ENCODE peak calls at places on chromosomes 7 and 10, in ten cellular contexts. J is NCI-H1105 treated with DMSO at 0.1 percent for 48 hours, M is hypothalamus, P is glutamatergic neuron, A is activated T-cell treated with anti-CD3 and anti-CD28 coated beads for 48 hours, R is GM23248, C is mesothelial cell of epicardium, W is mammary epithelial cell, I is GM13976, X is body of pancreas. T is an unnamed sample.

GRCh38 chr7:141563956-141564623 is 12.9 kb downstream of the AGK start:
- DNase-seq in J (no peak), M (no peak), P (no peak), A (peak), R (no peak), C (no peak), W (peak), I (no peak), X (no peak), T (no peak)

GRCh38 chr10:5545011-5545410 is 20.2 kb downstream of the CALML3 start:
- DNase-seq in J (no peak), M (no peak), P (no peak), A (no peak), R (no peak), C (no peak), W (no peak), I (no peak), X (no peak), T (no peak)

GRCh38 chr7:27734583-27734982 is 5.4 kb upstream of the TAX1BP1 start:
- DNase-seq in J (no peak), M (no peak), P (no peak), A (no peak), R (no peak), C (no peak), W (no peak), I (no peak), X (no peak), T (no peak)

GRCh38 chr7:148014473-148014872 is 576.1 kb upstream of the C7orf33 start:
- DNase-seq in J (peak), M (no peak), P (no peak), A (no peak), R (no peak), C (no peak), W (peak), I (no peak), X (no peak), T (no peak)

GRCh38 chr7:133140994-133141595 is 59.2 kb upstream of the CHCHD3 start:
- DNase-seq in J (no peak), M (no peak), P (no peak), A (no peak), R (no peak), C (no peak), W (no peak), I (no peak), X (no peak), T (no peak)

GRCh38 chr10:97230146-97230545 is 44.4 kb upstream of the SLIT1 start:
- DNase-seq in J (no peak), M (no peak), P (no peak), A (no peak), R (peak), C (no peak), W (no peak), I (no peak), X (no peak), T (no peak)

GRCh38 chr10:31782701-31783100 is 145.9 kb downstream of the ARHGAP12 start:
- DNase-seq in J (no peak), M (no peak), P (no peak), A (no peak), R (no peak), C (no peak), W (no peak), I (no peak), X (peak), T (no peak)

GRCh38 chr7:22559829-22560489 is 60.0 kb upstream of the STEAP1B start:
- DNase-seq in J (peak), M (peak), P (peak), A (peak), R (peak), C (peak), W (peak), I (peak), X (peak), T (peak)

GRCh38 chr7:132437730-132438129 is 138.5 kb downstream of the PLXNA4 start:
- DNase-seq in J (no peak), M (no peak), P (no peak), A (no peak), R (no peak), C (no peak), W (no peak), I (no peak), X (no peak), T (no peak)

GRCh38 chr10:72334832-72335393 is 19.8 kb downstream of the DNAJB12 start:
- DNase-seq in J (peak), M (peak), P (peak), A (peak), R (no peak), C (no peak), W (peak), I (peak), X (peak), T (peak)

GRCh38 chr10:51733061-51733460 is 33.7 kb upstream of the CSTF2T start:
- DNase-seq in J (no peak), M (no peak), P (no peak), A (no peak), R (peak), C (no peak), W (no peak), I (no peak), X (no peak), T (no peak)

GRCh38 chr10:14356921-14357320 is 26.2 kb upstream of the FRMD4A start:
- DNase-seq in J (no peak), M (no peak), P (no peak), A (no peak), R (peak), C (no peak), W (peak), I (no peak), X (no peak), T (no peak)

GRCh38 chr10:12720217-12720981 is 281.1 kb downstream of the CCDC3 start:
- DNase-seq in J (peak), M (peak), P (no peak), A (peak), R (peak), C (no peak), W (peak), I (no peak), X (peak), T (peak)

GRCh38 chr7:151784843-151785680 is 91.9 kb downstream of the PRKAG2 start:
- DNase-seq in J (no peak), M (no peak), P (peak), A (no peak), R (no peak), C (no peak), W (no peak), I (no peak), X (no peak), T (no peak)

GRCh38 chr7:19969859-19970493 is 196.6 kb upstream of the TMEM196 start:
- DNase-seq in J (no peak), M (no peak), P (no peak), A (no peak), R (peak), C (no peak), W (no peak), I (no peak), X (no peak), T (peak)

GRCh38 chr7:47538846-47539311 is 43.0 kb downstream of the TNS3 start:
- DNase-seq in J (no peak), M (no peak), P (no peak), A (no peak), R (no peak), C (no peak), W (no peak), I (no peak), X (no peak), T (no peak)

T was measured in pulmonary artery endothelial cell.